ENCODE peak calls at places on chromosomes 11 and 22, in eight cellular contexts. M is COLO829; L is fibroblast of the aortic adventitia; Z is lung; R is AG08396; I is lower leg skin; H is activated CD4-positive, alpha-beta T cell treated with anti-CD3 and anti-CD28 coated beads, Interleukin-2, amount 50 U/mL, for 24 hours; O is stimulated activated CD4-positive, alpha-beta T cell treated with anti-CD3 and anti-CD28 coated beads, TNF-alpha, amount 100 ng/mL, for 48 hours. J is an unnamed sample.

GRCh38 chr11:69144316-69144715 is 11.4 kb upstream of the SMIM38 start:
- DNase-seq in M (no peak), L (no peak), Z (no peak), R (no peak), I (no peak), H (no peak), O (no peak), J (no peak)

GRCh38 chr11:31233425-31233824 is 136.1 kb downstream of the DCDC1 start:
- DNase-seq in M (no peak), L (no peak), Z (no peak), R (no peak), I (no peak), H (no peak), O (no peak), J (no peak)

GRCh38 chr11:1223346-1224108 is 661 bp downstream of the MUC5B start:
- DNase-seq in M (no peak), L (no peak), Z (no peak), R (no peak), I (no peak), H (no peak), O (no peak), J (no peak)

GRCh38 chr11:123407124-123407995 is 22.7 kb upstream of the GRAMD1B start:
- DNase-seq in M (peak), L (peak), Z (peak), R (peak), I (peak), H (peak), O (peak), J (peak)

GRCh38 chr22:45212992-45213751 is 27.5 kb downstream of the KIAA0930 start:
- DNase-seq in M (no peak), L (peak), Z (no peak), R (peak), I (no peak), H (no peak), O (no peak), J (no peak)

GRCh38 chr11:33471541-33471940 is 214.4 kb downstream of the HIPK3 start:
- DNase-seq in M (no peak), L (peak), Z (no peak), R (no peak), I (no peak), H (no peak), O (no peak), J (no peak)

GRCh38 chr22:22895776-22896445 is 8.3 kb downstream of the IGLL5 start:
- DNase-seq in M (no peak), L (no peak), Z (no peak), R (no peak), I (no peak), H (no peak), O (no peak), J (no peak)

GRCh38 chr22:34858026-34858425 is 207.9 kb upstream of the ISX start:
- DNase-seq in M (no peak), L (no peak), Z (no peak), R (no peak), I (no peak), H (no peak), O (no peak), J (no peak)

GRCh38 chr11:62489204-62489603 is 57.4 kb downstream of the AHNAK start:
- DNase-seq in M (no peak), L (peak), Z (no peak), R (peak), I (no peak), H (no peak), O (no peak), J (no peak)

GRCh38 chr11:36092314-36093030 is 148.6 kb downstream of the LDLRAD3 start:
- DNase-seq in M (no peak), L (no peak), Z (no peak), R (no peak), I (no peak), H (no peak), O (no peak), J (no peak)

GRCh38 chr11:118209037-118209436 is 15.8 kb downstream of the JAML start:
- DNase-seq in M (no peak), L (no peak), Z (no peak), R (no peak), I (no peak), H (no peak), O (no peak), J (no peak)